ENCODE peak calls at places on chromosomes 13 and 19, in nine cellular contexts. Z, F, Q, G, H, E, B, K and L are unnamed samples.

GRCh38 chr13:30125422-30126073 is 181.8 kb downstream of the KATNAL1 start:
- DNase-seq in Z (no peak), F (peak), Q (peak), G (peak), H (no peak), E (no peak), B (peak), K (no peak), L (peak)

GRCh38 chr13:74931698-74932433 is 550.1 kb downstream of the TBC1D4 start:
- DNase-seq in Z (no peak), F (peak), Q (peak), G (no peak), H (no peak), E (no peak), B (peak), K (no peak), L (no peak)

GRCh38 chr19:50565984-50566903 is 2.0 kb downstream of the LRRC4B start:
- DNase-seq in Z (no peak), F (no peak), Q (no peak), G (no peak), H (no peak), E (no peak), B (no peak), K (no peak), L (no peak)

GRCh38 chr13:97189943-97190342 is 32.2 kb upstream of the MBNL2 start:
- DNase-seq in Z (no peak), F (no peak), Q (no peak), G (no peak), H (no peak), E (no peak), B (no peak), K (no peak), L (no peak)

GRCh38 chr19:39823693-39824092 is 10.3 kb downstream of the DYRK1B start:
- DNase-seq in Z (no peak), F (no peak), Q (no peak), G (no peak), H (no peak), E (no peak), B (no peak), K (no peak), L (no peak)

GRCh38 chr19:2428027-2428690 is 773 bp upstream of the TIMM13 start:
- DNase-seq in Z (no peak), F (peak), Q (peak), G (peak), H (no peak), E (no peak), B (peak), K (no peak), L (no peak)

GRCh38 chr19:11203194-11204075 is 6.1 kb upstream of the KANK2 start:
- DNase-seq in Z (peak), F (peak), Q (peak), G (peak), H (peak), E (peak), B (peak), K (no peak), L (peak)

GRCh38 chr19:41697198-41697855 is 9.3 kb upstream of the CEACAM7 start:
- DNase-seq in Z (no peak), F (no peak), Q (no peak), G (no peak), H (no peak), E (peak), B (no peak), K (peak), L (no peak)

GRCh38 chr19:10884273-10884672 is 12.9 kb downstream of the CARM1 start:
- DNase-seq in Z (no peak), F (peak), Q (peak), G (peak), H (no peak), E (no peak), B (peak), K (no peak), L (no peak)

GRCh38 chr13:45396548-45397095 is 21.6 kb downstream of the SLC25A30 start:
- DNase-seq in Z (no peak), F (no peak), Q (no peak), G (peak), H (no peak), E (no peak), B (no peak), K (no peak), L (no peak)

GRCh38 chr13:109154146-109154545 is 524.7 kb downstream of the MYO16 start:
- DNase-seq in Z (no peak), F (no peak), Q (peak), G (no peak), H (no peak), E (no peak), B (no peak), K (no peak), L (no peak)

GRCh38 chr19:50562996-50563395 is 5.2 kb downstream of the LRRC4B start:
- DNase-seq in Z (no peak), F (no peak), Q (no peak), G (no peak), H (no peak), E (no peak), B (no peak), K (no peak), L (no peak)

GRCh38 chr19:5372572-5373200 is 32.1 kb upstream of the PTPRS start:
- DNase-seq in Z (no peak), F (no peak), Q (no peak), G (no peak), H (no peak), E (no peak), B (no peak), K (no peak), L (no peak)

GRCh38 chr19:53868091-53868891 is 608 bp downstream of the MYADM start:
- DNase-seq in Z (no peak), F (peak), Q (peak), G (peak), H (peak), E (no peak), B (peak), K (peak), L (no peak)

GRCh38 chr19:55197531-55197930 is 11.8 kb downstream of the PTPRH start:
- DNase-seq in Z (no peak), F (peak), Q (no peak), G (no peak), H (no peak), E (no peak), B (no peak), K (no peak), L (no peak)

GRCh38 chr19:14165986-14166385 is 29.6 kb upstream of the ASF1B start:
- DNase-seq in Z (no peak), F (no peak), Q (no peak), G (no peak), H (no peak), E (no peak), B (no peak), K (no peak), L (no peak)

GRCh38 chr19:37304190-37304883 is 66.6 kb upstream of the ZNF527 start:
- DNase-seq in Z (no peak), F (peak), Q (no peak), G (no peak), H (peak), E (no peak), B (no peak), K (no peak), L (no peak)

GRCh38 chr13:43652751-43653150 is 134.0 kb downstream of the ENOX1 start:
- DNase-seq in Z (no peak), F (no peak), Q (no peak), G (no peak), H (no peak), E (no peak), B (no peak), K (no peak), L (no peak)

GRCh38 chr19:39046037-39046821 is 13.9 kb upstream of the FBXO27 start:
- DNase-seq in Z (no peak), F (peak), Q (no peak), G (no peak), H (no peak), E (no peak), B (no peak), K (peak), L (no peak)

DNA sequence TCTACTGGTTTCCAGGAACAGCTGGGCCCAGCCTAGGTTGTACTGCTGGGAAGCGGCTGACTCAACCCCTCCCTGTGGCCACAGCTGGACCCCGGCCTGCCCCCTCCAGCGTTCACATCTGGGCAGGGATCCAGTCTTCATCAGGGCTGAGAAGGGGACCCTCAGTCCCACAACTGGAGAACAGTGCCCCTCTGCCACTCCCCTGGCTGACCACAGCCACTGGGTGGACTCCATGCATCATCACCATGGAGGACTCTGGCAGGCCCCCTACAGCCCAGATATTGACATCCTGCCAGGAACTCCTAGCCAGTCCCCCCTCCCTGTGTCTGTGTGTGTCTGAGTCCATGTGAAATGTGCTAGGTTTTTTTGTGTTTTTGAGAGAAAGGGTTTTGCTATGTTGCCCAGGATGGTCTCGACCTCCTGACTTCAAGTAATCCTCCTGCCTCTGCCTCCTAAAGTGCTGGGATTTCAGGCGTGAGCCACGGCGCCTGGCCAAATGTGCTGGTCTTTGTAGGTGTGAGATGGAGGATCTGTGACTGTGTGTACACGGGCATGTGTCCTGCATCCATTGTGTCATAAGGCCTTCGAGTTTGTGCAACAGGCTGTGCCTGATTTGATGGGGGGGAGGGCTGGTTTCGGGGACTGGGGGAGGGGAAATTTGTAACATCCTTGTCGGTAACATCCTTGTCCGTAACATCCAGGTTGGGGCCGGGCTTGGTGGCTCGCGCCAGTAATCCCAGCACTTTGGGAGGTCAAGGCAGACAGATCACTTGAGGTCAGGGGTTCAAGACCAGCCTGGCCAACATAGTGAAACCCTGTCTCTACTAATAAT is 4.0 kb upstream of the HOOK2 start:
- DNase-seq in Z (no peak), F (peak), Q (peak), G (peak), H (peak), E (no peak), B (peak), K (no peak), L (no peak)
- TF ChIP-seq CTCF in Z (no peak), F (no peak), Q (no peak), G (no peak), H (no peak), E (no peak), B (no peak), K (no peak), L (no peak)

GRCh38 chr19:18742324-18742723 is 48.8 kb downstream of the COMP start:
- DNase-seq in Z (no peak), F (no peak), Q (no peak), G (no peak), H (no peak), E (no peak), B (no peak), K (no peak), L (no peak)

GRCh38 chr19:18742838-18743237 is 48.3 kb downstream of the COMP start:
- DNase-seq in Z (no peak), F (no peak), Q (no peak), G (no peak), H (no peak), E (no peak), B (no peak), K (no peak), L (no peak)

GRCh38 chr19:18744019-18744418 is 47.1 kb downstream of the COMP start:
- DNase-seq in Z (no peak), F (no peak), Q (no peak), G (no peak), H (no peak), E (no peak), B (no peak), K (no peak), L (no peak)

GRCh38 chr19:18741566-18742121 is 49.5 kb downstream of the COMP start:
- DNase-seq in Z (no peak), F (no peak), Q (no peak), G (no peak), H (peak), E (no peak), B (no peak), K (no peak), L (no peak)

GRCh38 chr19:18743281-18743825 is 47.8 kb downstream of the COMP start:
- DNase-seq in Z (no peak), F (peak), Q (no peak), G (peak), H (peak), E (no peak), B (no peak), K (peak), L (no peak)
- H3K4me3 ChIP-seq in Z (no peak), F (no peak), Q (no peak), G (no peak), H (no peak), E (no peak), B (no peak), K (no peak), L (no peak)

DNA sequence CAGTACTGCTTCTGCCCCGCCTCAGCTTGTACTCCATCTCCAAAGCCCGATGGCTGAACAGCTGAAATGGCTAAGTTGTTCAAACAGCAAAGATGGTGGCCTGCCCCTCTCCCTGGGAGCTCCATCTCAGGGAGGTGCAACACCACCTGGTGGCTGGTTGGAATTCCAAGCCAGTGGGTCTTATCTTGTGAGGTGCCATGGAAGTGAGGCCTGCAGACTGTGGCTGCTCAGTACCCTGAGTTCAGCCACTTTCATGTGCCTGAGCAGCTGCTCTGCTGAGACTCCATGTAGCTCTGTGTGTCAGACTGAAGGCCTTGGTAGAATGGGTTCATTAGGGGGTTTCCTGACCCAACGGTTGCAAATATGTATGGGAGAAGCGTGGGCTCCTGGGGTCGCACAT is 67.3 kb upstream of the SPRY2 start:
- DNase-seq in Z (no peak), F (no peak), Q (no peak), G (no peak), H (no peak), E (no peak), B (no peak), K (peak), L (no peak)
- TF ChIP-seq CTCF in Z (no peak), F (peak), Q (no peak), G (no peak), H (no peak), E (no peak), B (no peak), K (peak), L (no peak)

DNA sequence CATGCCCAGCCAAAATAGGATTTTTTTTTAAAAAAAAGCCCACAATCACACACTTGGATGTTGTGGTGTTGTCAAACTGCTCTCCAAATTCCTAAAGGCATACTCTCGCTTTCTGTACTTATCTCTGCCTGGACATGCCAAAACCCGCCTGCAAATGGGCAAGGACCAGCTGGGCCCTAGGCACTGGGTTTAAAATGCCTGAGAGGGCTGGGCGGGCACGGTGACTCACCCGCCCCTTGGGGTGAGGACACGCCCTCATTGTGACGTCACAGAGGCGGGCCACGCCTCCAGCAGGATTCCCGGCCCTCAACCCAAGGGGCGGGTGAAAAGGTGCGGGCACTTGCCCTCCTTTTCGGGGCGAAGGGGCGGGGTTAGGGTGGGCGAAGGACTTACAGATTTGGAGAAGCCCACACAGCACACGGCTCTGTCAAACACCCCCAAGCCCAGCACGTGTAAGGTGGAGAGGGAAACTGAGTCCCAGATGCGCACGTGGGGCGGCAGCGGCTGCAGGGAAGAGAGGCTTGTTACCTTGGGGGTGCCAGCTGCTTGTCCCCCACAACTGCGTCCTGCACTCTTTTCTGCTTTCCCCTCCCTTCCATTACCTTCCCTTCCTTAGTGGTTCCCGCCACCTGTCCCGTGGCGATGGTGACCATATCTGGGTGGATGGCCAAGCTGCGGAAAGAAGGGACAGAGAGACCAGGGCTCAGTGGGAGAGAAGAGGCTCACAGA is 6.6 kb downstream of the EML2 start:
- DNase-seq in Z (peak), F (peak), Q (peak), G (peak), H (peak), E (no peak), B (peak), K (peak), L (peak)
- H3K4me3 ChIP-seq in Z (no peak), F (no peak), Q (no peak), G (no peak), H (no peak), E (no peak), B (no peak), K (no peak), L (no peak)

GRCh38 chr19:12913011-12913561 is 6.0 kb downstream of the SYCE2 start:
- DNase-seq in Z (no peak), F (peak), Q (peak), G (peak), H (peak), E (no peak), B (peak), K (no peak), L (no peak)

GRCh38 chr19:12918253-12918652 is 840 bp downstream of the SYCE2 start:
- DNase-seq in Z (no peak), F (no peak), Q (no peak), G (no peak), H (no peak), E (no peak), B (no peak), K (no peak), L (no peak)

GRCh38 chr19:12913871-12914690 is 5.0 kb downstream of the SYCE2 start:
- DNase-seq in Z (no peak), F (peak), Q (peak), G (no peak), H (no peak), E (peak), B (peak), K (no peak), L (no peak)
- TF ChIP-seq CTCF in Z (no peak), F (no peak), Q (no peak), G (no peak), H (no peak), E (no peak), B (no peak), K (no peak), L (no peak)

DNA sequence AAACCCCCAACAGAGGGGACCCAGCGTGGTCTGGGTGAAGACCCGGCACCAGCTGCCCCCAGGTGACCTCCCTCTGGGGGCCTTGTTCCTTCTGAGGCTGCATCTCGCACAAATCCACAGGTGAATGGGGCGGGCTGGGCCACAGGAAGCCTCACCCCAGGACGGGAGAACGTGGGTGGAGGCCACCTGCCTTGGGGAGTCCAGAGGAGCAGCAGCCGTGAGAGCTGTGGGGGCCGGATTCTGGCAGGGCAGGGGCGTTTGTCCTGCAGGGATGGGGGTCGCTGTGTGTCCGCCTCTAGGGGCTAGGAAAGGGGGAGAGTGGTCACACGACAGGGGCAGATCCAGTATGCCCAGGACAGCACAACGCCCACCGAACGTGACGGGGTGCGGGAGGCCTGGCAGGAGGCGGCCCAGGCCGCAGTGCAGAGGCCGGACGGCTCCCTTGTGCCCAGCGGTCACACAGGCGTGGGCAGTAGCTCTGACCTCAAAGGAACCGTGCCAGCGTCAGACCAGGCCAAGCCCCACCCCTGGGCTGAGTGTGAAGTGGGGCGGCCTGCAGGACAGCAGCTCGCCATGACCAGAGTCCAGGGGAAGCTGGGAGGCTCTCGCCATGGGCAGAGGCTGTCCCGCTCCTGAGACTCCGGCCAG is 6.6 kb downstream of the POLR2E start:
- DNase-seq in Z (no peak), F (no peak), Q (no peak), G (no peak), H (no peak), E (no peak), B (no peak), K (no peak), L (no peak)
- H3K4me3 ChIP-seq in Z (no peak), F (no peak), Q (no peak), G (no peak), H (no peak), E (no peak), B (no peak), K (no peak), L (no peak)

GRCh38 chr19:58328999-58329398 is 2.2 kb downstream of the ZSCAN22 start:
- DNase-seq in Z (no peak), F (peak), Q (no peak), G (no peak), H (no peak), E (no peak), B (no peak), K (peak), L (no peak)
- TF ChIP-seq CTCF in Z (no peak), F (no peak), Q (no peak), G (no peak), H (peak), E (no peak), B (no peak), K (peak), L (no peak)